ENCODE peak calls at places on chromosomes 13 and 19, in four cellular contexts. One of them, this sample, is unnamed.

GRCh38 chr13:41231786-41232185 is 31.6 kb downstream of the MTRF1 start:
- DNase-seq in Panc1: no peak
- DNase-seq in K562: no peak
- DNase-seq in HepG2: peak
- DNase-seq in this sample: no peak

GRCh38 chr13:113452942-113453901 is at the start of gene ADPRHL1:
- DNase-seq in HepG2: no peak
- DNase-seq in Panc1: no peak
- DNase-seq in K562: no peak
- DNase-seq in this sample: no peak

GRCh38 chr13:97308735-97309429 is 86.7 kb downstream of the MBNL2 start:
- DNase-seq in Panc1: no peak
- DNase-seq in HepG2: peak
- DNase-seq in K562: no peak
- DNase-seq in this sample: no peak

GRCh38 chr19:47106819-47107200 is 6.8 kb downstream of the ZC3H4 start:
- DNase-seq in K562: peak
- DNase-seq in HepG2: no peak
- DNase-seq in Panc1: no peak
- DNase-seq in this sample: no peak

GRCh38 chr13:111920932-111921705 is 145.8 kb upstream of the SOX1 start:
- DNase-seq in Panc1: no peak
- DNase-seq in HepG2: no peak
- DNase-seq in K562: no peak
- DNase-seq in this sample: no peak

GRCh38 chr19:12137541-12137940 is 2.6 kb downstream of the ZNF20 start:
- DNase-seq in Panc1: no peak
- DNase-seq in HepG2: peak
- DNase-seq in K562: peak
- DNase-seq in this sample: no peak

GRCh38 chr19:46082728-46083050 is 41.8 kb downstream of the IGFL3 start:
- DNase-seq in Panc1: no peak
- DNase-seq in HepG2: no peak
- DNase-seq in K562: no peak
- DNase-seq in this sample: no peak

GRCh38 chr13:99566125-99567083 is 65.1 kb downstream of the TM9SF2 start:
- DNase-seq in K562: no peak
- DNase-seq in HepG2: no peak
- DNase-seq in Panc1: no peak
- DNase-seq in this sample: no peak

GRCh38 chr19:44111910-44112463 is 1.2 kb upstream of the ZNF225 start:
- DNase-seq in HepG2: no peak
- DNase-seq in Panc1: no peak
- DNase-seq in K562: no peak
- DNase-seq in this sample: no peak

GRCh38 chr19:46471116-46471733 is at the start of gene PNMA8A:
- DNase-seq in Panc1: no peak
- DNase-seq in K562: peak
- DNase-seq in HepG2: no peak
- DNase-seq in this sample: no peak

GRCh38 chr13:30843548-30843947 is 62.5 kb upstream of the MEDAG start:
- DNase-seq in K562: no peak
- DNase-seq in Panc1: no peak
- DNase-seq in HepG2: no peak
- DNase-seq in this sample: no peak

GRCh38 chr19:35306473-35307246 is 14.7 kb downstream of the MAG start:
- DNase-seq in K562: no peak
- DNase-seq in Panc1: no peak
- DNase-seq in HepG2: peak
- DNase-seq in this sample: no peak

GRCh38 chr19:18419195-18419698 is at the start of gene SSBP4:
- DNase-seq in K562: peak
- DNase-seq in HepG2: peak
- DNase-seq in Panc1: no peak
- DNase-seq in this sample: no peak

GRCh38 chr13:99288069-99288468 is 19.1 kb downstream of the GPR183 start:
- DNase-seq in Panc1: no peak
- DNase-seq in K562: no peak
- DNase-seq in HepG2: no peak
- DNase-seq in this sample: no peak

GRCh38 chr13:31236211-31236786 is 36.5 kb downstream of the B3GLCT start:
- DNase-seq in K562: peak
- DNase-seq in Panc1: no peak
- DNase-seq in HepG2: peak
- DNase-seq in this sample: peak

GRCh38 chr19:48308695-48309586 is 16.4 kb upstream of the EMP3 start:
- DNase-seq in K562: peak
- DNase-seq in HepG2: peak
- DNase-seq in Panc1: no peak
- DNase-seq in this sample: no peak

GRCh38 chr13:51689597-51689996 is 105.3 kb downstream of the WDFY2 start:
- DNase-seq in Panc1: no peak
- DNase-seq in K562: no peak
- DNase-seq in HepG2: peak
- DNase-seq in this sample: no peak

GRCh38 chr13:38821753-38822551 is 135.1 kb downstream of the FREM2 start:
- DNase-seq in K562: no peak
- DNase-seq in Panc1: no peak
- DNase-seq in HepG2: no peak
- DNase-seq in this sample: no peak

GRCh38 chr19:40908981-40909380 is 26.9 kb upstream of the CYP2A7 start:
- DNase-seq in K562: no peak
- DNase-seq in HepG2: no peak
- DNase-seq in Panc1: no peak
- DNase-seq in this sample: no peak

GRCh38 chr13:48504606-48505369 is 28.1 kb downstream of the RCBTB2 start:
- DNase-seq in HepG2: no peak
- DNase-seq in K562: no peak
- DNase-seq in Panc1: no peak
- DNase-seq in this sample: no peak

GRCh38 chr19:23409392-23410048 is 14.2 kb upstream of the ZNF91 start:
- DNase-seq in HepG2: no peak
- DNase-seq in Panc1: no peak
- DNase-seq in K562: no peak
- DNase-seq in this sample: no peak

GRCh38 chr13:109884462-109884861 is 98.1 kb upstream of the IRS2 start:
- DNase-seq in K562: no peak
- DNase-seq in Panc1: no peak
- DNase-seq in HepG2: no peak
- DNase-seq in this sample: no peak
- TF ChIP-seq TCF7L2 in K562: no peak
- TF ChIP-seq TCF7L2 in Panc1: no peak
- TF ChIP-seq TCF7L2 in HepG2: no peak
- TF ChIP-seq TCF7L2 in this sample: no peak

GRCh38 chr13:76936736-76937135 is 11.6 kb upstream of the ACOD1 start:
- DNase-seq in HepG2: no peak
- DNase-seq in K562: no peak
- DNase-seq in Panc1: no peak
- DNase-seq in this sample: no peak
- TF ChIP-seq TCF7L2 in HepG2: no peak
- TF ChIP-seq TCF7L2 in K562: no peak
- TF ChIP-seq TCF7L2 in Panc1: no peak
- TF ChIP-seq TCF7L2 in this sample: no peak

DNA sequence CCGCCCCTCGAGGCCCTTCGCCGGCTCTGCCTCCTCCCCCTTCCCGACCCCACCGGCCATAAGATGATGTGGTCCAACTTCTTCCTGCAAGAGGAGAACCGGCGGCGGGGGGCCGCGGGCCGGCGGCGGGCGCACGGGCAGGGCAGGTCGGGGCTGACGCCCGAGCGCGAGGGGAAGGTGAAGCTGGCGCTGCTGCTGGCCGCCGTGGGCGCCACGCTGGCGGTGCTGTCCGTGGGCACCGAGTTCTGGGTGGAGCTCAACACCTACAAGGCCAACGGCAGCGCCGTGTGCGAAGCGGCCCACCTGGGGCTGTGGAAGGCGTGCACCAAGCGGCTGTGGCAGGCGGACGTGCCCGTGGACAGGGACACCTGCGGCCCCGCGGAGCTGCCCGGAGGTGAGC is 1.4 kb downstream of the CACNG6 start:
- DNase-seq in Panc1: no peak
- DNase-seq in K562: no peak
- DNase-seq in HepG2: no peak
- DNase-seq in this sample: no peak
- TF ChIP-seq TCF7L2 in Panc1: no peak
- TF ChIP-seq TCF7L2 in K562: no peak
- TF ChIP-seq TCF7L2 in HepG2: no peak
- TF ChIP-seq TCF7L2 in this sample: no peak

GRCh38 chr19:3266792-3267469 is 42.5 kb downstream of the CELF5 start:
- DNase-seq in K562: peak
- DNase-seq in HepG2: no peak
- DNase-seq in Panc1: no peak
- DNase-seq in this sample: no peak

GRCh38 chr19:3270908-3271307 is 46.4 kb downstream of the CELF5 start:
- DNase-seq in HepG2: peak
- DNase-seq in K562: peak
- DNase-seq in Panc1: no peak
- DNase-seq in this sample: peak

GRCh38 chr19:3268326-3268725 is 43.9 kb downstream of the CELF5 start:
- DNase-seq in HepG2: no peak
- DNase-seq in K562: no peak
- DNase-seq in Panc1: no peak
- DNase-seq in this sample: no peak

GRCh38 chr19:3269972-3270667 is 45.7 kb downstream of the CELF5 start:
- DNase-seq in Panc1: no peak
- DNase-seq in HepG2: no peak
- DNase-seq in K562: no peak
- DNase-seq in this sample: no peak

DNA sequence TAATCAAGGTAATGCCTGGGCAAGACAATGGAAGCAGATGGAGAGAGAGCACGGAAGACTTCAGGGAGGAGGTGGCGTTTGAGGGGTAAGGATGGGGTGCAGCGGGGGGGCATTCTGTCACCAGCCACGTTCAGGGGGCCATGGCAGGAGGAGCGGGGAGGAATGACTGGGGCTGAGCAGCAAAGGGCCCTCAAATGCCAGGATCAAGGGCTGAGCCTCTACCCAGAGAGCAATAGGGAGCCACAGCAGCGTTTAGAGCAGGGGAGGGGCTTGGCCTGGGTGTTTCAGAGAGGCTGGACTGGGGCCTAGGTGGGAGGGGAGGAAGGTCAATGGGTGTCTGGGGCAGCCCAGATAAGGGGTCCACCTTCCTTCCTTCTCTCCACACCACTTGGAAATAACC is 44.3 kb downstream of the CELF5 start:
- DNase-seq in Panc1: no peak
- DNase-seq in K562: no peak
- DNase-seq in HepG2: no peak
- DNase-seq in this sample: no peak
- TF ChIP-seq TCF7L2 in Panc1: no peak
- TF ChIP-seq TCF7L2 in K562: no peak
- TF ChIP-seq TCF7L2 in HepG2: no peak
- TF ChIP-seq TCF7L2 in this sample: no peak

GRCh38 chr19:5594521-5594950 is 26.8 kb upstream of the TINCR start:
- DNase-seq in K562: no peak
- DNase-seq in HepG2: peak
- DNase-seq in Panc1: no peak
- DNase-seq in this sample: no peak

GRCh38 chr19:5592531-5592930 is 24.8 kb upstream of the TINCR start:
- DNase-seq in Panc1: no peak
- DNase-seq in HepG2: no peak
- DNase-seq in K562: no peak
- DNase-seq in this sample: no peak

GRCh38 chr19:5595129-5595528 is 27.4 kb upstream of the TINCR start:
- DNase-seq in HepG2: no peak
- DNase-seq in Panc1: no peak
- DNase-seq in K562: no peak
- DNase-seq in this sample: no peak

GRCh38 chr19:5593245-5593962 is 25.7 kb upstream of the TINCR start:
- DNase-seq in Panc1: no peak
- DNase-seq in K562: no peak
- DNase-seq in HepG2: no peak
- DNase-seq in this sample: no peak

GRCh38 chr19:5593963-5594255 is 26.2 kb upstream of the TINCR start:
- DNase-seq in HepG2: no peak
- DNase-seq in Panc1: no peak
- DNase-seq in K562: peak
- DNase-seq in this sample: no peak
- TF ChIP-seq TCF7L2 in HepG2: no peak
- TF ChIP-seq TCF7L2 in Panc1: no peak
- TF ChIP-seq TCF7L2 in K562: no peak
- TF ChIP-seq TCF7L2 in this sample: no peak

GRCh38 chr19:1385816-1386215 is 2.1 kb downstream of the NDUFS7 start:
- DNase-seq in K562: no peak
- DNase-seq in HepG2: no peak
- DNase-seq in Panc1: no peak
- DNase-seq in this sample: no peak

GRCh38 chr19:1383014-1383310 is 745 bp upstream of the NDUFS7 start:
- DNase-seq in Panc1: no peak
- DNase-seq in K562: peak
- DNase-seq in HepG2: no peak
- DNase-seq in this sample: no peak

GRCh38 chr19:1383311-1384084 is at the start of gene NDUFS7:
- DNase-seq in K562: peak
- DNase-seq in Panc1: peak
- DNase-seq in HepG2: peak
- DNase-seq in this sample: peak

GRCh38 chr19:1384478-1385110 is 887 bp downstream of the NDUFS7 start:
- DNase-seq in HepG2: no peak
- DNase-seq in K562: no peak
- DNase-seq in Panc1: no peak
- DNase-seq in this sample: no peak

GRCh38 chr19:1384085-1384462 is 367 bp downstream of the NDUFS7 start:
- DNase-seq in HepG2: no peak
- DNase-seq in K562: no peak
- DNase-seq in Panc1: no peak
- DNase-seq in this sample: no peak
- TF ChIP-seq TCF7L2 in HepG2: no peak
- TF ChIP-seq TCF7L2 in K562: no peak
- TF ChIP-seq TCF7L2 in Panc1: no peak
- TF ChIP-seq TCF7L2 in this sample: no peak